ENCODE peak calls at places on chromosomes 7 and 10, in nine cellular contexts. B is naive thymus-derived CD4-positive, alpha-beta T cell; M is CD8-positive, alpha-beta memory T cell; H is SK-N-SH; N is GM23248; J is HAP-1; L is OCI-LY7; T is thoracic aorta; R is mammary epithelial cell. E is an unnamed sample.

GRCh38 chr10:90407116-90407515 is 450.7 kb downstream of the HTR7 start:
- DNase-seq in B (no peak), M (no peak), H (no peak), N (no peak), J (no peak), L (no peak), T (no peak), R (peak; percentile 69), E (no peak)

GRCh38 chr7:32670105-32670504 is 174.8 kb downstream of the AVL9 start:
- DNase-seq in B (no peak), M (no peak), H (no peak), N (peak; percentile 46), J (no peak), L (no peak), T (no peak), R (peak; percentile 61), E (no peak)

GRCh38 chr10:43316988-43317387 is 50.1 kb upstream of the RASGEF1A start:
- DNase-seq in B (no peak), M (no peak), H (no peak), N (no peak), J (no peak), L (no peak), T (no peak), R (no peak), E (no peak)

GRCh38 chr10:24469993-24470392 is 253.7 kb downstream of the ARHGAP21 start:
- DNase-seq in B (no peak), M (no peak), H (no peak), N (no peak), J (no peak), L (no peak), T (no peak), R (no peak), E (no peak)

GRCh38 chr7:111229181-111229740 is 138.3 kb downstream of the LRRN3 start:
- DNase-seq in B (no peak), M (no peak), H (no peak), N (no peak), J (no peak), L (no peak), T (no peak), R (no peak), E (no peak)

GRCh38 chr7:7970113-7970619 is 1.6 kb downstream of the GLCCI1 start:
- DNase-seq in B (no peak), M (no peak), H (peak; percentile 55), N (peak; percentile 22), J (peak; percentile 59), L (peak; percentile 42), T (no peak), R (no peak), E (no peak)

GRCh38 chr10:93553501-93554374 is 12.7 kb upstream of the FFAR4 start:
- DNase-seq in B (no peak), M (no peak), H (no peak), N (no peak), J (no peak), L (no peak), T (no peak), R (no peak), E (no peak)

GRCh38 chr7:110027385-110027784 is 1063.5 kb upstream of the LRRN3 start:
- DNase-seq in B (no peak), M (no peak), H (no peak), N (no peak), J (no peak), L (no peak), T (no peak), R (no peak), E (no peak)

GRCh38 chr7:95772771-95773581 is 622 bp downstream of the DYNC1I1 start:
- DNase-seq in B (no peak), M (no peak), H (no peak), N (peak; percentile 32), J (peak; percentile 20), L (no peak), T (peak; percentile 20), R (peak; percentile 2), E (peak; percentile 60)

GRCh38 chr7:23938230-23938629 is 228.2 kb downstream of the STK31 start:
- DNase-seq in B (no peak), M (no peak), H (no peak), N (no peak), J (no peak), L (no peak), T (no peak), R (no peak), E (no peak)

GRCh38 chr7:76515999-76516443 is 5.7 kb downstream of the UPK3B start:
- DNase-seq in B (no peak), M (no peak), H (peak; percentile 85), N (peak; percentile 60), J (peak; percentile 90), L (peak; percentile 17), T (no peak), R (no peak), E (no peak)

GRCh38 chr7:69109879-69110278 is 488.4 kb upstream of the AUTS2 start:
- DNase-seq in B (no peak), M (no peak), H (no peak), N (no peak), J (no peak), L (no peak), T (no peak), R (no peak), E (no peak)

GRCh38 chr7:139614886-139615285 is 91.4 kb downstream of the CLEC2L start:
- DNase-seq in B (no peak), M (no peak), H (no peak), N (no peak), J (no peak), L (no peak), T (no peak), R (no peak), E (no peak)

GRCh38 chr7:158039270-158039669 is 548.4 kb downstream of the PTPRN2 start:
- DNase-seq in B (no peak), M (no peak), H (no peak), N (no peak), J (no peak), L (no peak), T (no peak), R (no peak), E (no peak)

GRCh38 chr7:158034571-158034970 is 553.1 kb downstream of the PTPRN2 start:
- DNase-seq in B (no peak), M (no peak), H (no peak), N (no peak), J (no peak), L (no peak), T (no peak), R (no peak), E (peak; percentile 15)

GRCh38 chr7:158035343-158035742 is 552.3 kb downstream of the PTPRN2 start:
- DNase-seq in B (no peak), M (no peak), H (no peak), N (no peak), J (no peak), L (no peak), T (no peak), R (no peak), E (peak; percentile 9)

GRCh38 chr7:158040199-158040598 is 547.4 kb downstream of the PTPRN2 start:
- DNase-seq in B (no peak), M (no peak), H (no peak), N (no peak), J (no peak), L (no peak), T (no peak), R (no peak), E (no peak)

DNA sequence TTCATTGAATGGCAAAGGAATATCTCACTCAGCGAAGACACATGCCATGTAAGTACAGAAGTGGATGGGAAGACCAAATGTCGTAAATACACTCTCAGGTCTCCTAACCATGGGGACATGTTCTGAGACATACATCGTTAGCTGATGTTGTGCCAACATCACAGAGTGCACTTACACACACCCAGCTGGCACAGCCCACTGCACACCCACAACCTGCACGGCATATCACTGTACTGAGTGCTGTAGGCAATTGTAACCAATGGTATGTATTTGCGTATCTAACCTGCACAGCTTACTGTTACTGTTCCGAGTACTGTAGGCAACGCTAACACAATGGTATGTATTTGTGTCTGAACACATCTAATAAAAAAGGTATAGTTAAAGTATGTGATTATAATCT is 550.4 kb downstream of the PTPRN2 start:
- DNase-seq in B (no peak), M (no peak), H (no peak), N (no peak), J (no peak), L (no peak), T (no peak), R (no peak), E (no peak)
- H3K9me3 ChIP-seq in B (no peaks in the 10 kb centered on the region), M (peaks cover 4% of the 10 kb centered on the region), H (no peaks in the 10 kb centered on the region), N (no peaks in the 10 kb centered on the region), J (no peaks in the 10 kb centered on the region), L (no peaks in the 10 kb centered on the region), T (peaks cover 10% of the 10 kb centered on the region), R (peaks cover 26% of the 10 kb centered on the region), E (no peaks in the 10 kb centered on the region)

GRCh38 chr7:138166681-138167080 is 90.4 kb downstream of the AKR1D1 start:
- DNase-seq in B (no peak), M (no peak), H (no peak), N (no peak), J (peak; percentile 46), L (no peak), T (no peak), R (no peak), E (no peak)
- H3K9me3 ChIP-seq in B (no peaks in the 10 kb centered on the region), M (no peaks in the 10 kb centered on the region), H (peaks cover 2% of the 10 kb centered on the region), N (no peaks in the 10 kb centered on the region), J (peaks cover 16% of the 10 kb centered on the region), L (no peaks in the 10 kb centered on the region), T (peaks cover 7% of the 10 kb centered on the region), R (peaks cover 16% of the 10 kb centered on the region), E (no peaks in the 10 kb centered on the region)

DNA sequence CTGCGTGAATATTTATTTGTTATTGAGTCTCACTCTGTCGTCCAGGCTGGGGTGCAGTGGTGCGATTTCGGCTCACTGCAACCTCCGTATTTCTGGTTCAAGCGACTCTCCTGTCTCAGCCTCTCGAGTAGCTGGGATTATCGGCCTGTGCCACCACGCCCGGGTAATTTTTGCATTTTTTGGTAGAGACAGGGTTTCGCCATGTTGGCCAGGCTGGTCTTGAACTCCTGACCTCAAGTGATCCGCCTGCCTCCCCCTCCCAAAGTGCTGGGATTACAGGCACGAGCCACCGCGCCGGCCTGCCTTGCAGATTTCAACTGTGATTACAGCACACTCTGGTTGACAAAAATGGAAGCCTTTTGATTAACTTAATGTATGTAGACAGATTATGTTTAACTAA is 730.0 kb upstream of the VSTM2A start:
- DNase-seq in B (no peak), M (no peak), H (no peak), N (no peak), J (no peak), L (no peak), T (no peak), R (no peak), E (no peak)
- H3K9me3 ChIP-seq in B (no peaks in the 10 kb centered on the region), M (no peaks in the 10 kb centered on the region), H (peaks cover 4% of the 10 kb centered on the region), N (no peaks in the 10 kb centered on the region), J (no peaks in the 10 kb centered on the region), L (no peaks in the 10 kb centered on the region), T (no peaks in the 10 kb centered on the region), R (no peaks in the 10 kb centered on the region), E (no peaks in the 10 kb centered on the region)

DNA sequence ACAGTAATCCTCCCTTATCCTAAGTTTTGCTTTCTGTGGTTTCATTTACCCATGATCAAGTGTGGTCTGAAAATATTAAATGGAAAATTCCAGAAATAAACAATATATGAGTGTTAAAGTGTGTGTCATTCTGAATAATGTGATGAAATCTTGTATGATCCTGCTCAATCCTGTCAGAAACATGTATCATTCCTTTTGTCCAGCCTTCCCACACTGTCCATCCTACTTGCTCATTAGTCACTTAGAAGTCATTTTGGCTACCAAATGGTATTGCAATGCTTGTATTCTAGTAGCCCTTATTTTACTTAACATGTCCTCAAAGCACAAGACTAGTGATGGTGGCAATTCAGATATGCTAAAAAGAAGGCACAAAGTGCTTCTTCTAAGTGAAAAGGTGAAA is 1211.2 kb upstream of the SORCS1 start:
- DNase-seq in B (no peak), M (no peak), H (no peak), N (peak; percentile 90), J (no peak), L (no peak), T (no peak), R (peak; percentile 80), E (no peak)
- H3K9me3 ChIP-seq in B (no peaks in the 10 kb centered on the region), M (no peaks in the 10 kb centered on the region), H (no peaks in the 10 kb centered on the region), N (no peaks in the 10 kb centered on the region), J (no peaks in the 10 kb centered on the region), L (no peaks in the 10 kb centered on the region), T (no peaks in the 10 kb centered on the region), R (no peaks in the 10 kb centered on the region), E (no peaks in the 10 kb centered on the region)